ENCODE peak calls at places on chromosomes 7 and 10, in seven cellular contexts. Q is CD4-positive, CD25-positive, alpha-beta regulatory T cell; U is psoas muscle; C is esophagus squamous epithelium; E is cardiac muscle cell; A is neural progenitor cell; I is right lobe of liver. R is an unnamed sample.
A peak's percentile ranks its signal among the peaks of the same experiment; 100 is the strongest.

GRCh38 chr10:52755297-52756062 is 17.1 kb downstream of the MBL2 start:
- DNase-seq in I (no peak), C (no peak), U (no peak), A (no peak), E (no peak), Q (no peak), R (no peak)

GRCh38 chr7:26992670-26993069 is 103.1 kb downstream of the HOXA1 start:
- DNase-seq in C (no peak), U (no peak), A (no peak), E (no peak), Q (no peak), I (no peak), R (no peak)

GRCh38 chr7:106737202-106737562 is 76.2 kb upstream of the CCDC71L start:
- DNase-seq in Q (peak; percentile 20), A (no peak), E (no peak), C (no peak), I (no peak), U (no peak), R (no peak)

GRCh38 chr10:7056216-7056615 is 354.6 kb downstream of the SFMBT2 start:
- DNase-seq in C (no peak), E (no peak), Q (no peak), A (no peak), I (no peak), U (no peak), R (no peak)

GRCh38 chr10:30241422-30242110 is 107.5 kb downstream of the MTPAP start:
- DNase-seq in Q (no peak), A (no peak), C (no peak), I (no peak), U (no peak), E (no peak), R (no peak)

GRCh38 chr7:30799206-30799975 is 28.2 kb downstream of the MINDY4 start:
- DNase-seq in E (no peak), Q (no peak), C (no peak), I (no peak), A (no peak), U (peak; percentile 78), R (no peak)

GRCh38 chr10:43865275-43866135 is 216.8 kb upstream of the ZNF32 start:
- DNase-seq in Q (no peak), E (no peak), U (no peak), A (no peak), I (no peak), C (no peak), R (no peak)

GRCh38 chr10:15715619-15716227 is 4.0 kb downstream of the ITGA8 start:
- DNase-seq in A (peak; percentile 56), C (no peak), I (no peak), E (peak; percentile 34), Q (no peak), U (no peak), R (no peak)

GRCh38 chr7:117116221-117116620 is 162.9 kb downstream of the ST7 start:
- DNase-seq in A (no peak), Q (no peak), C (no peak), I (no peak), U (no peak), E (no peak), R (no peak)

GRCh38 chr10:34049887-34050286 is 715.4 kb upstream of the NRP1 start:
- DNase-seq in C (no peak), I (no peak), U (no peak), E (no peak), A (no peak), Q (no peak), R (peak; percentile 4)

GRCh38 chr10:61618388-61618961 is 44.3 kb upstream of the CABCOCO1 start:
- DNase-seq in Q (no peak), C (no peak), E (no peak), A (no peak), U (no peak), I (no peak), R (no peak)

GRCh38 chr7:101939136-101939695 is 121.8 kb downstream of the CUX1 start:
- DNase-seq in C (no peak), I (no peak), U (no peak), E (no peak), A (no peak), Q (no peak), R (no peak)

GRCh38 chr10:1515780-1516491 is 221.4 kb downstream of the ADARB2 start:
- DNase-seq in A (no peak), C (no peak), E (no peak), U (no peak), Q (no peak), I (no peak), R (no peak)

GRCh38 chr10:7818295-7819125 is at the start of gene TAF3:
- DNase-seq in A (peak; percentile 97), U (peak; percentile 96), E (peak; percentile 97), Q (peak; percentile 95), I (peak; percentile 95), C (peak; percentile 18), R (peak; percentile 78)

GRCh38 chr10:6843477-6843876 is 263.4 kb upstream of the PRKCQ start:
- DNase-seq in U (no peak), A (no peak), I (no peak), Q (no peak), E (no peak), C (no peak), R (peak; percentile 42)

GRCh38 chr7:1227071-1227804 is 5.4 kb upstream of the UNCX start:
- DNase-seq in Q (no peak), C (no peak), U (no peak), A (peak; percentile 64), E (no peak), I (no peak), R (no peak)

GRCh38 chr10:58807631-58808024 is 295.0 kb downstream of the BICC1 start:
- DNase-seq in U (no peak), Q (no peak), E (no peak), C (no peak), A (no peak), I (peak; percentile 50), R (no peak)

GRCh38 chr10:42650374-42650773 is 12.0 kb upstream of the ZNF33B start:
- DNase-seq in U (no peak), I (no peak), A (no peak), E (no peak), Q (peak; percentile 14), C (no peak), R (no peak)

GRCh38 chr10:118504044-118504944 is 91.2 kb downstream of the PRLHR start:
- DNase-seq in A (peak; percentile 62), Q (no peak), C (no peak), E (no peak), I (no peak), U (no peak), R (no peak)

DNA sequence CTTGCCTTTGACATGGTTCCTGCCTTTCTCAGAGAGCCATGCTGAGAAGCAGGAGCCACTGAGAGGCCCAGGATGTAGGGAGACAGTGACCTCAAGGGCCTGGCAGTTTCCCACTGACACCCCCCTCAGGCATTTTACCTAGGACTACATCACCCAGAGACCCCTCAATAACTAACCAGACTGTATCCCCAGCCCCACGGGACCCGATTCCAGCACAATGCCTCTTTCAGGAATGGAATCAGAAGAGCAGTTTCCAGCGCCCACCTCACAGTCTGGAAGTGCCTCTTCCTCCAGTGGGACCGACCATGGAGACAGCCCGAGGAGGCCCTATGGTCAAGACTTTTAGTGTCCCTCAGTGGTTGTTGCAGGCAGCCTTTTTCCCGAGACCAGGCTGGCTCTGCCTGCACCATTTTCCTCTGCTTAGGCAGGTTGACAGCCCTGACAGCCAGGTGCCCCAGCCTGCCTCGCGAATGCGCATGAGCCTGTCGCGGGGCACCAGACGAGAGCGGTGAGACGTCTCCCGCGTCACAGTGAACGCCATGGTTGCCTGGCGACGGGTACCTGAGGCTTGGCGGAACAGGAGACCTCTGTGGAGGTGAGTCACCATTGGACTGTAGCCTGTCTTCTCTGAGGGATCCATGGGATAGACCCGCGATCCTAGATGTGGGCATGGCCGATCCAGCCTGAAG is 28.4 kb upstream of the ZNF273 start:
- DNase-seq in E (no peak), A (no peak), Q (no peak), C (no peak), U (no peak), I (no peak), R (no peak)
- H3K27ac ChIP-seq in E (no peak overlapping the region), A (no peak overlapping the region), Q (no peak overlapping the region), C (no peak overlapping the region), U (no peak overlapping the region), I (no peak overlapping the region), R (no peak overlapping the region)

GRCh38 chr7:92360387-92360786 is 86.9 kb upstream of the GATAD1 start:
- DNase-seq in Q (no peak), E (no peak), C (no peak), I (no peak), U (no peak), A (no peak), R (no peak)
- H3K27ac ChIP-seq in Q (no peak overlapping the region), E (no peak overlapping the region), C (no peak overlapping the region), I (no peak overlapping the region), U (no peak overlapping the region), A (no peak overlapping the region), R (no peak overlapping the region)

DNA sequence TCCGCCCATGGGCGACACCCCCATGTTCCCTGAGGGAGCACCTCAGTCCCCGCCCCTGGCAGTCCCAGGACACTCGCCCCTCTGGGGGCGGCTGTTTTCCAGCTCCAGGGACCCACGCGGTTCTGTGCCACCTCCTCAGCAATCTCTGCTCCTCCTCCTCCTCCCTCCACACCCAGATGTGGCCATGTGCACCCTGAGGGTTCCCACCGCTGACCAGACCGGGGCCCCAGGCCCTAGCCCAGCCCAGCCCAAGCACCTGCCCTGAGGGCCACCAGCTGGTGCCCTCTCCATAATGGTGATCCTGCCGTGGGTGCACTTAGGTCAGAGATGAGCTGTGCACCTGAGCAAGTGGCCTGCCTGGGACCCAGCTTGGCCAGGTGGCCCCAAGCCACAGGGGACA is 25.1 kb downstream of the AP5Z1 start:
- DNase-seq in E (no peak), C (no peak), A (no peak), I (peak; percentile 38), U (no peak), Q (no peak), R (no peak)
- H3K27ac ChIP-seq in E (no peak overlapping the region), C (no peak overlapping the region), A (no peak overlapping the region), I (no peak overlapping the region), U (no peak overlapping the region), Q (no peak overlapping the region), R (no peak overlapping the region)

GRCh38 chr10:103353281-103353680 is 2.3 kb upstream of the PCGF6 start:
- DNase-seq in U (no peak), E (no peak), I (no peak), C (no peak), Q (no peak), A (no peak), R (no peak)

GRCh38 chr10:103350522-103351260 is at the start of gene PCGF6:
- DNase-seq in Q (peak; percentile 75), C (no peak), A (peak; percentile 96), E (peak; percentile 93), U (peak; percentile 90), I (peak; percentile 85), R (peak; percentile 48)

GRCh38 chr10:103350175-103350521 is 792 bp downstream of the PCGF6 start:
- DNase-seq in C (no peak), U (no peak), E (no peak), Q (no peak), I (no peak), A (no peak), R (no peak)

DNA sequence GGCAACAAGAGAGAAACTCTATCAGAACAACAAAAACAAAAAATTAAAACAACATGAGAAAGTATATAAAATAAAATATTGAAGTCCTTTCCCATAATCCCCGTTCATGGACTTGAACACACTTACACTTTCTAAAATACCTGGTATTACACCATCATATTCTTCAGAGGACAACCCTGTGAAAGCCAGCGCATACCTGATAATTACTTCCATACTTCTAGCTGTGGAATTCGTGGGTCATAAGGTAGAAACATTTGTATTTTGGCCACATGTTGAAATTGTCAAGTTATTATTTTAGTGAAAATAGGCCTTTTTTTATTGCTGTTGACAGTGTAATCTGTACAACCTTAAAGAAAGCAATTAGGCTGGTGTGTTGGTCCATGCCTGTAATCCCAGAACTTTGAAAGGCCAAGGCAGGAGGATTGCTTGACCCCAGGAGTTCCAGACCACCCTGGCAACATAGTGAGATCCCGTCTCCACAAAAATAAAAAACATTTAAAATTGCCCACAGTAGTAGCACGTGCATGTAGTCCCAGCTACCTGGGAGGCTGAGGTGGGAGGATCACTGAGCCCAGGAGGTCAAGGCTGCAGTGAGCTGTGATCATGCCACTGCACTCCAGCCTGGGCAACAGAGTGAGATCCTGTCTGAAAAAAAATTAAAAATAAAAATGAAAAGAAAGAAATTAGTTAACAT is 5.1 kb upstream of the PCGF6 start:
- DNase-seq in I (no peak), A (no peak), E (no peak), Q (no peak), U (no peak), C (no peak), R (no peak)
- H3K27ac ChIP-seq in I (no peak overlapping the region), A (no peak overlapping the region), E (no peak overlapping the region), Q (no peak overlapping the region), U (no peak overlapping the region), C (no peak overlapping the region), R (no peak overlapping the region)